ENCODE peak calls at places on chromosomes 1 and 21, in five cellular contexts. One of them, this sample, is unnamed.

GRCh38 chr1:151311589-151312331 is 15.5 kb downstream of the PI4KB start:
- DNase-seq in renal cortical epithelial cell: peak
- DNase-seq in CD4-positive, CD25-positive, alpha-beta regulatory T cell: peak
- DNase-seq in stomach: peak
- DNase-seq in stimulated activated CD4-positive, alpha-beta T cell treated with anti-CD3 and anti-CD28 coated beads, Interleukin-4, amount 100 ng/mL, for 48 hours: peak
- DNase-seq in this sample: no peak

GRCh38 chr1:150429805-150430204 is 57.4 kb upstream of the TARS2 start:
- DNase-seq in renal cortical epithelial cell: peak
- DNase-seq in CD4-positive, CD25-positive, alpha-beta regulatory T cell: no peak
- DNase-seq in stomach: no peak
- DNase-seq in stimulated activated CD4-positive, alpha-beta T cell treated with anti-CD3 and anti-CD28 coated beads, Interleukin-4, amount 100 ng/mL, for 48 hours: no peak
- DNase-seq in this sample: no peak

GRCh38 chr1:198273901-198274300 is 117.1 kb downstream of the NEK7 start:
- DNase-seq in renal cortical epithelial cell: no peak
- DNase-seq in CD4-positive, CD25-positive, alpha-beta regulatory T cell: no peak
- DNase-seq in stomach: no peak
- DNase-seq in stimulated activated CD4-positive, alpha-beta T cell treated with anti-CD3 and anti-CD28 coated beads, Interleukin-4, amount 100 ng/mL, for 48 hours: no peak
- DNase-seq in this sample: no peak

GRCh38 chr1:94045465-94046056 is 75.4 kb downstream of the ABCA4 start:
- DNase-seq in renal cortical epithelial cell: peak
- DNase-seq in CD4-positive, CD25-positive, alpha-beta regulatory T cell: no peak
- DNase-seq in stomach: peak
- DNase-seq in stimulated activated CD4-positive, alpha-beta T cell treated with anti-CD3 and anti-CD28 coated beads, Interleukin-4, amount 100 ng/mL, for 48 hours: peak
- DNase-seq in this sample: peak

GRCh38 chr1:161200992-161201827 is 957 bp upstream of the NDUFS2 start:
- DNase-seq in renal cortical epithelial cell: no peak
- DNase-seq in CD4-positive, CD25-positive, alpha-beta regulatory T cell: no peak
- DNase-seq in stomach: peak
- DNase-seq in stimulated activated CD4-positive, alpha-beta T cell treated with anti-CD3 and anti-CD28 coated beads, Interleukin-4, amount 100 ng/mL, for 48 hours: no peak
- DNase-seq in this sample: no peak

GRCh38 chr1:28309702-28310101 is 19.1 kb upstream of the MED18 start:
- DNase-seq in renal cortical epithelial cell: no peak
- DNase-seq in CD4-positive, CD25-positive, alpha-beta regulatory T cell: no peak
- DNase-seq in stomach: no peak
- DNase-seq in stimulated activated CD4-positive, alpha-beta T cell treated with anti-CD3 and anti-CD28 coated beads, Interleukin-4, amount 100 ng/mL, for 48 hours: no peak
- DNase-seq in this sample: no peak

GRCh38 chr1:10253755-10254154 is 43.4 kb downstream of the KIF1B start:
- DNase-seq in renal cortical epithelial cell: peak
- DNase-seq in CD4-positive, CD25-positive, alpha-beta regulatory T cell: no peak
- DNase-seq in stomach: no peak
- DNase-seq in stimulated activated CD4-positive, alpha-beta T cell treated with anti-CD3 and anti-CD28 coated beads, Interleukin-4, amount 100 ng/mL, for 48 hours: no peak
- DNase-seq in this sample: no peak

GRCh38 chr1:171366099-171366498 is 52.1 kb downstream of the FMO4 start:
- DNase-seq in renal cortical epithelial cell: peak
- DNase-seq in CD4-positive, CD25-positive, alpha-beta regulatory T cell: no peak
- DNase-seq in stomach: no peak
- DNase-seq in stimulated activated CD4-positive, alpha-beta T cell treated with anti-CD3 and anti-CD28 coated beads, Interleukin-4, amount 100 ng/mL, for 48 hours: no peak
- DNase-seq in this sample: no peak

GRCh38 chr1:154474802-154475201 is 27.2 kb upstream of the TDRD10 start:
- DNase-seq in renal cortical epithelial cell: peak
- DNase-seq in CD4-positive, CD25-positive, alpha-beta regulatory T cell: no peak
- DNase-seq in stomach: peak
- DNase-seq in stimulated activated CD4-positive, alpha-beta T cell treated with anti-CD3 and anti-CD28 coated beads, Interleukin-4, amount 100 ng/mL, for 48 hours: no peak
- DNase-seq in this sample: no peak

GRCh38 chr1:114178940-114179339 is 25.3 kb upstream of the SYT6 start:
- DNase-seq in renal cortical epithelial cell: no peak
- DNase-seq in CD4-positive, CD25-positive, alpha-beta regulatory T cell: no peak
- DNase-seq in stomach: no peak
- DNase-seq in stimulated activated CD4-positive, alpha-beta T cell treated with anti-CD3 and anti-CD28 coated beads, Interleukin-4, amount 100 ng/mL, for 48 hours: no peak
- DNase-seq in this sample: no peak

GRCh38 chr1:40861227-40862003 is 748 bp downstream of the CITED4 start:
- DNase-seq in renal cortical epithelial cell: no peak
- DNase-seq in CD4-positive, CD25-positive, alpha-beta regulatory T cell: peak
- DNase-seq in stomach: peak
- DNase-seq in stimulated activated CD4-positive, alpha-beta T cell treated with anti-CD3 and anti-CD28 coated beads, Interleukin-4, amount 100 ng/mL, for 48 hours: peak
- DNase-seq in this sample: no peak

GRCh38 chr1:191176131-191176530 is 698.5 kb upstream of the BRINP3 start:
- DNase-seq in renal cortical epithelial cell: no peak
- DNase-seq in CD4-positive, CD25-positive, alpha-beta regulatory T cell: no peak
- DNase-seq in stomach: no peak
- DNase-seq in stimulated activated CD4-positive, alpha-beta T cell treated with anti-CD3 and anti-CD28 coated beads, Interleukin-4, amount 100 ng/mL, for 48 hours: no peak
- DNase-seq in this sample: no peak

GRCh38 chr1:228486596-228487335 is 416 bp upstream of the RNF187 start:
- DNase-seq in renal cortical epithelial cell: peak
- DNase-seq in CD4-positive, CD25-positive, alpha-beta regulatory T cell: peak
- DNase-seq in stomach: peak
- DNase-seq in stimulated activated CD4-positive, alpha-beta T cell treated with anti-CD3 and anti-CD28 coated beads, Interleukin-4, amount 100 ng/mL, for 48 hours: peak
- DNase-seq in this sample: peak

GRCh38 chr1:109239580-109240068 is 9.7 kb upstream of the CELSR2 start:
- DNase-seq in renal cortical epithelial cell: peak
- DNase-seq in CD4-positive, CD25-positive, alpha-beta regulatory T cell: no peak
- DNase-seq in stomach: no peak
- DNase-seq in stimulated activated CD4-positive, alpha-beta T cell treated with anti-CD3 and anti-CD28 coated beads, Interleukin-4, amount 100 ng/mL, for 48 hours: no peak
- DNase-seq in this sample: no peak

GRCh38 chr1:91600431-91601330 is 100.0 kb downstream of the CDC7 start:
- DNase-seq in renal cortical epithelial cell: no peak
- DNase-seq in CD4-positive, CD25-positive, alpha-beta regulatory T cell: no peak
- DNase-seq in stomach: no peak
- DNase-seq in stimulated activated CD4-positive, alpha-beta T cell treated with anti-CD3 and anti-CD28 coated beads, Interleukin-4, amount 100 ng/mL, for 48 hours: no peak
- DNase-seq in this sample: no peak

GRCh38 chr21:28793043-28793442 is 199.6 kb downstream of the LTN1 start:
- DNase-seq in renal cortical epithelial cell: peak
- DNase-seq in CD4-positive, CD25-positive, alpha-beta regulatory T cell: no peak
- DNase-seq in stomach: no peak
- DNase-seq in stimulated activated CD4-positive, alpha-beta T cell treated with anti-CD3 and anti-CD28 coated beads, Interleukin-4, amount 100 ng/mL, for 48 hours: no peak
- DNase-seq in this sample: no peak

GRCh38 chr21:31201548-31201947 is 142.5 kb downstream of the TIAM1 start:
- DNase-seq in renal cortical epithelial cell: no peak
- DNase-seq in CD4-positive, CD25-positive, alpha-beta regulatory T cell: no peak
- DNase-seq in stomach: no peak
- DNase-seq in stimulated activated CD4-positive, alpha-beta T cell treated with anti-CD3 and anti-CD28 coated beads, Interleukin-4, amount 100 ng/mL, for 48 hours: no peak
- DNase-seq in this sample: no peak

GRCh38 chr1:193727850-193728249 is 541.4 kb upstream of the B3GALT2 start:
- DNase-seq in renal cortical epithelial cell: no peak
- DNase-seq in CD4-positive, CD25-positive, alpha-beta regulatory T cell: no peak
- DNase-seq in stomach: no peak
- DNase-seq in stimulated activated CD4-positive, alpha-beta T cell treated with anti-CD3 and anti-CD28 coated beads, Interleukin-4, amount 100 ng/mL, for 48 hours: no peak
- DNase-seq in this sample: no peak

GRCh38 chr1:115456441-115456961 is 118.5 kb upstream of the NGF start:
- DNase-seq in renal cortical epithelial cell: peak
- DNase-seq in CD4-positive, CD25-positive, alpha-beta regulatory T cell: no peak
- DNase-seq in stomach: no peak
- DNase-seq in stimulated activated CD4-positive, alpha-beta T cell treated with anti-CD3 and anti-CD28 coated beads, Interleukin-4, amount 100 ng/mL, for 48 hours: no peak
- DNase-seq in this sample: no peak

GRCh38 chr1:58886611-58887010 is 102.8 kb upstream of the JUN start:
- DNase-seq in renal cortical epithelial cell: no peak
- DNase-seq in CD4-positive, CD25-positive, alpha-beta regulatory T cell: no peak
- DNase-seq in stomach: no peak
- DNase-seq in stimulated activated CD4-positive, alpha-beta T cell treated with anti-CD3 and anti-CD28 coated beads, Interleukin-4, amount 100 ng/mL, for 48 hours: no peak
- DNase-seq in this sample: no peak

GRCh38 chr1:170126691-170127090 is 19.1 kb upstream of the NTMT2 start:
- DNase-seq in renal cortical epithelial cell: peak
- DNase-seq in CD4-positive, CD25-positive, alpha-beta regulatory T cell: no peak
- DNase-seq in stomach: no peak
- DNase-seq in stimulated activated CD4-positive, alpha-beta T cell treated with anti-CD3 and anti-CD28 coated beads, Interleukin-4, amount 100 ng/mL, for 48 hours: no peak
- DNase-seq in this sample: no peak

This sample was measured in GM12891.